ENCODE peak calls at places on chromosomes 5 and 9, in four cellular contexts. One of them, this sample, is unnamed.

GRCh38 chr9:96853711-96854072 is 622 bp downstream of the ZNF782 start:
- DNase-seq in K562: no peak
- DNase-seq in HepG2: no peak
- DNase-seq in HCT116: no peak
- DNase-seq in this sample: no peak

GRCh38 chr9:90441814-90442213 is 200.8 kb downstream of the DIRAS2 start:
- DNase-seq in K562: no peak
- DNase-seq in HepG2: no peak
- DNase-seq in HCT116: no peak
- DNase-seq in this sample: no peak

GRCh38 chr9:72871685-72872084 is 81.2 kb downstream of the ALDH1A1 start:
- DNase-seq in K562: no peak
- DNase-seq in HepG2: peak
- DNase-seq in HCT116: peak
- DNase-seq in this sample: no peak

GRCh38 chr5:107687937-107688336 is 17.2 kb upstream of the EFNA5 start:
- DNase-seq in K562: no peak
- DNase-seq in HepG2: no peak
- DNase-seq in HCT116: no peak
- DNase-seq in this sample: no peak

GRCh38 chr5:22372376-22372775 is 480.8 kb downstream of the CDH12 start:
- DNase-seq in K562: no peak
- DNase-seq in HepG2: no peak
- DNase-seq in HCT116: no peak
- DNase-seq in this sample: no peak

GRCh38 chr5:117204926-117205869 is 630.6 kb upstream of the SEMA6A start:
- DNase-seq in K562: no peak
- DNase-seq in HepG2: no peak
- DNase-seq in HCT116: no peak
- DNase-seq in this sample: peak

GRCh38 chr9:113005777-113006176 is 6.2 kb downstream of the ZNF883 start:
- DNase-seq in K562: no peak
- DNase-seq in HepG2: no peak
- DNase-seq in HCT116: no peak
- DNase-seq in this sample: no peak

GRCh38 chr5:165161204-165161603 is 1655.8 kb downstream of the MAT2B start:
- DNase-seq in K562: no peak
- DNase-seq in HepG2: no peak
- DNase-seq in HCT116: no peak
- DNase-seq in this sample: no peak

GRCh38 chr5:108642170-108642906 is 105.4 kb upstream of the FER start:
- DNase-seq in K562: peak
- DNase-seq in HepG2: peak
- DNase-seq in HCT116: peak
- DNase-seq in this sample: peak

GRCh38 chr9:135085830-135086546 is 1.5 kb upstream of the OLFM1 start:
- DNase-seq in K562: peak
- DNase-seq in HepG2: peak
- DNase-seq in HCT116: peak
- DNase-seq in this sample: peak

GRCh38 chr9:117414906-117415583 is at the start of gene ASTN2:
- DNase-seq in K562: no peak
- DNase-seq in HepG2: no peak
- DNase-seq in HCT116: no peak
- DNase-seq in this sample: peak

GRCh38 chr9:108709126-108709525 is 146.7 kb downstream of the ACTL7B start:
- DNase-seq in K562: no peak
- DNase-seq in HepG2: no peak
- DNase-seq in HCT116: no peak
- DNase-seq in this sample: no peak

GRCh38 chr9:35729700-35730485 is 2.1 kb downstream of the TLN1 start:
- DNase-seq in K562: peak
- DNase-seq in HepG2: peak
- DNase-seq in HCT116: peak
- DNase-seq in this sample: peak

GRCh38 chr9:76701441-76702031 is 62.7 kb upstream of the PCA3 start:
- DNase-seq in K562: no peak
- DNase-seq in HepG2: no peak
- DNase-seq in HCT116: no peak
- DNase-seq in this sample: no peak

GRCh38 chr9:31185831-31186230 is 1198.6 kb upstream of the ACO1 start:
- DNase-seq in K562: no peak
- DNase-seq in HepG2: no peak
- DNase-seq in HCT116: no peak
- DNase-seq in this sample: no peak

GRCh38 chr5:128290152-128290858 is 206.7 kb downstream of the SLC12A2 start:
- DNase-seq in K562: no peak
- DNase-seq in HepG2: no peak
- DNase-seq in HCT116: no peak
- DNase-seq in this sample: no peak

GRCh38 chr5:135605221-135605620 is 26.4 kb upstream of the CXCL14 start:
- DNase-seq in K562: no peak
- DNase-seq in HepG2: no peak
- DNase-seq in HCT116: no peak
- DNase-seq in this sample: no peak

GRCh38 chr9:116389546-116390305 is 236.1 kb downstream of the PAPPA start:
- DNase-seq in K562: no peak
- DNase-seq in HepG2: no peak
- DNase-seq in HCT116: no peak
- DNase-seq in this sample: no peak

GRCh38 chr5:52870448-52870847 is 82.7 kb downstream of the ITGA1 start:
- DNase-seq in K562: no peak
- DNase-seq in HepG2: peak
- DNase-seq in HCT116: no peak
- DNase-seq in this sample: no peak

GRCh38 chr5:56656816-56657740 is 158.3 kb upstream of the MAP3K1 start:
- DNase-seq in K562: no peak
- DNase-seq in HepG2: no peak
- DNase-seq in HCT116: no peak
- DNase-seq in this sample: no peak

GRCh38 chr5:176337913-176338312 is 23.7 kb downstream of the KIAA1191 start:
- DNase-seq in K562: no peak
- DNase-seq in HepG2: no peak
- DNase-seq in HCT116: no peak
- DNase-seq in this sample: no peak

GRCh38 chr5:132013711-132014110 is 2.3 kb upstream of the ACSL6 start:
- DNase-seq in K562: no peak
- DNase-seq in HepG2: no peak
- DNase-seq in HCT116: no peak
- DNase-seq in this sample: no peak

GRCh38 chr5:150797384-150797783 is 18.8 kb downstream of the SMIM3 start:
- DNase-seq in K562: no peak
- DNase-seq in HepG2: no peak
- DNase-seq in HCT116: no peak
- DNase-seq in this sample: no peak

GRCh38 chr9:1890806-1891205 is 124.3 kb upstream of the SMARCA2 start:
- DNase-seq in K562: no peak
- DNase-seq in HepG2: no peak
- DNase-seq in HCT116: no peak
- DNase-seq in this sample: no peak

GRCh38 chr5:116763987-116764866 is 189.6 kb upstream of the SEMA6A start:
- DNase-seq in K562: no peak
- DNase-seq in HepG2: no peak
- DNase-seq in HCT116: no peak
- DNase-seq in this sample: no peak

GRCh38 chr5:66807743-66808142 is 211.6 kb downstream of the MAST4 start:
- DNase-seq in K562: no peak
- DNase-seq in HepG2: peak
- DNase-seq in HCT116: peak
- DNase-seq in this sample: peak

GRCh38 chr9:94867842-94868312 is 141.4 kb downstream of the AOPEP start:
- DNase-seq in K562: no peak
- DNase-seq in HepG2: no peak
- DNase-seq in HCT116: no peak
- DNase-seq in this sample: no peak

GRCh38 chr5:342501-343460 is 21.3 kb downstream of the AHRR start:
- DNase-seq in K562: no peak
- DNase-seq in HepG2: no peak
- DNase-seq in HCT116: no peak
- DNase-seq in this sample: no peak

GRCh38 chr5:132829742-132830435 is 558 bp downstream of the SHROOM1 start:
- DNase-seq in K562: peak
- DNase-seq in HepG2: peak
- DNase-seq in HCT116: peak
- DNase-seq in this sample: peak

GRCh38 chr9:114989600-114990410 is 59.4 kb upstream of the TNFSF8 start:
- DNase-seq in K562: no peak
- DNase-seq in HepG2: no peak
- DNase-seq in HCT116: no peak
- DNase-seq in this sample: no peak

GRCh38 chr9:96086936-96087582 is 211.6 kb downstream of the ERCC6L2 start:
- DNase-seq in K562: no peak
- DNase-seq in HepG2: no peak
- DNase-seq in HCT116: no peak
- DNase-seq in this sample: no peak

GRCh38 chr5:124645396-124645795 is 101.0 kb downstream of the ZNF608 start:
- DNase-seq in K562: no peak
- DNase-seq in HepG2: no peak
- DNase-seq in HCT116: no peak
- DNase-seq in this sample: no peak

GRCh38 chr5:124644582-124644981 is 101.9 kb downstream of the ZNF608 start:
- DNase-seq in K562: no peak
- DNase-seq in HepG2: no peak
- DNase-seq in HCT116: no peak
- DNase-seq in this sample: no peak

GRCh38 chr5:124643306-124643705 is 103.1 kb downstream of the ZNF608 start:
- DNase-seq in K562: no peak
- DNase-seq in HepG2: no peak
- DNase-seq in HCT116: no peak
- DNase-seq in this sample: no peak

GRCh38 chr5:124642148-124642547 is 104.3 kb downstream of the ZNF608 start:
- DNase-seq in K562: no peak
- DNase-seq in HepG2: no peak
- DNase-seq in HCT116: no peak
- DNase-seq in this sample: no peak

DNA sequence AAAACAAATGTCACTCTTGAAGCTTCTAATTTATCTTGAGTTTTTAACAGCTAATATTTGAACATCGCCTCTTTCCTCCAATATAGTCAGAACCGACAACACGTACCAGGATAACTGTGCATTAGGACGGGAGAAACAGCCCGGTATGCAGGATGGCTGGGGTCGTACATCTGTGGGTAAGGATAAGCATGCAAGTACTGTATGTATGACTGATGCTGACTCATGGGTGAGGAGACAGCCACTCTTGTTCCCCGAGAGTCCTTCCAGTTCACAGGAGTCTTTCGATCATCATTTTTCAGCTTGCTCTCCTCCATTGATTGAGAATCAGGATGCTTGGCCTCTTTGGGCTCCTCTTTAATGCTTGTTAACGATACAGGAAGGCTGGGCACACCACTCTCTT is 102.3 kb downstream of the ZNF608 start:
- DNase-seq in K562: peak
- DNase-seq in HepG2: no peak
- DNase-seq in HCT116: no peak
- DNase-seq in this sample: no peak
- TF ChIP-seq ELF1 in K562: no peak
- TF ChIP-seq ELF1 in HepG2: no peak
- TF ChIP-seq ELF1 in HCT116: no peak
- TF ChIP-seq ELF1 in this sample: no peak

GRCh38 chr5:61055434-61056006 is 106.7 kb downstream of the SMIM15 start:
- DNase-seq in K562: peak
- DNase-seq in HepG2: peak
- DNase-seq in HCT116: no peak
- DNase-seq in this sample: peak
- TF ChIP-seq ELF1 in K562: no peak
- TF ChIP-seq ELF1 in HepG2: no peak
- TF ChIP-seq ELF1 in HCT116: no peak
- TF ChIP-seq ELF1 in this sample: no peak

GRCh38 chr9:128912270-128912853 is 8.4 kb upstream of the PHYHD1 start:
- DNase-seq in K562: no peak
- DNase-seq in HepG2: peak
- DNase-seq in HCT116: peak
- DNase-seq in this sample: no peak
- TF ChIP-seq ELF1 in K562: no peak
- TF ChIP-seq ELF1 in HepG2: no peak
- TF ChIP-seq ELF1 in HCT116: no peak
- TF ChIP-seq ELF1 in this sample: no peak

GRCh38 chr5:168291961-168292782 is 727 bp downstream of the WWC1 start:
- DNase-seq in K562: no peak
- DNase-seq in HepG2: no peak
- DNase-seq in HCT116: no peak
- DNase-seq in this sample: peak

GRCh38 chr5:168288349-168289245 is 2.8 kb upstream of the WWC1 start:
- DNase-seq in K562: no peak
- DNase-seq in HepG2: peak
- DNase-seq in HCT116: peak
- DNase-seq in this sample: no peak

GRCh38 chr5:168290902-168291280 is 554 bp upstream of the WWC1 start:
- DNase-seq in K562: no peak
- DNase-seq in HepG2: no peak
- DNase-seq in HCT116: no peak
- DNase-seq in this sample: no peak

GRCh38 chr5:168292783-168293696 is 1.6 kb downstream of the WWC1 start:
- DNase-seq in K562: no peak
- DNase-seq in HepG2: no peak
- DNase-seq in HCT116: no peak
- DNase-seq in this sample: peak

GRCh38 chr5:168291281-168291960 is at the start of gene WWC1:
- DNase-seq in K562: peak
- DNase-seq in HepG2: peak
- DNase-seq in HCT116: peak
- DNase-seq in this sample: peak
- TF ChIP-seq ELF1 in K562: no peak
- TF ChIP-seq ELF1 in HepG2: no peak
- TF ChIP-seq ELF1 in HCT116: no peak
- TF ChIP-seq ELF1 in this sample: no peak

GRCh38 chr9:23322392-23322791 is 503.6 kb downstream of the ELAVL2 start:
- DNase-seq in K562: no peak
- DNase-seq in HepG2: no peak
- DNase-seq in HCT116: no peak
- DNase-seq in this sample: peak

GRCh38 chr9:23324511-23324910 is 501.5 kb downstream of the ELAVL2 start:
- DNase-seq in K562: no peak
- DNase-seq in HepG2: no peak
- DNase-seq in HCT116: no peak
- DNase-seq in this sample: no peak

GRCh38 chr9:23321049-23321448 is 505.0 kb downstream of the ELAVL2 start:
- DNase-seq in K562: no peak
- DNase-seq in HepG2: no peak
- DNase-seq in HCT116: no peak
- DNase-seq in this sample: no peak

GRCh38 chr9:23314247-23314646 is 511.8 kb downstream of the ELAVL2 start:
- DNase-seq in K562: no peak
- DNase-seq in HepG2: no peak
- DNase-seq in HCT116: no peak
- DNase-seq in this sample: no peak

DNA sequence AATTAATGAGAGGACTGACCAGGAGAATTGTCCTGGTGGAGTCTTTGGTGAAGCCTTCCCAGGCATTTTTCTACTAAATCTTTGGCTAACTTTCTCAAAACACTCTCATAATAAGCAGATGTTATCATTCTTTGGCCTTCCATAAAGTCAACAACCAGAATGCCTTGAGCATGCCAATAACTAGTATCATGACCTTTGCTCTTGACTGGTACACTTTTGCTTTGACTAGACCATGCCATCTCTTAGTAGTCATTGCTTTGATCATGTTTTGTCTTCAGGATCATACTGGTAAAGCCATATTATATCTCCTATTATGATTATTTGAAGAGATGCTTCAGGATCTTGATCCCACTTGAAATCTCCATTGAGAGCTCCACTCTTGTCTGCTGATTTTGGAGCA is 506.9 kb downstream of the ELAVL2 start:
- DNase-seq in K562: no peak
- DNase-seq in HepG2: no peak
- DNase-seq in HCT116: no peak
- DNase-seq in this sample: no peak
- TF ChIP-seq ELF1 in K562: no peak
- TF ChIP-seq ELF1 in HepG2: no peak
- TF ChIP-seq ELF1 in HCT116: no peak
- TF ChIP-seq ELF1 in this sample: no peak

This sample was measured in SK-N-SH.